ENCODE peak calls at places on chromosome 18, in seven cellular contexts. H, R, P, G, M, D and I are unnamed samples.

GRCh38 chr18:73110307-73110706 is 242.5 kb upstream of the NETO1 start:
- DNase-seq in H (no peak), R (no peak), P (no peak), G (no peak), M (no peak), D (no peak), I (no peak)

GRCh38 chr18:54440292-54440691 is 82.6 kb downstream of the C18orf54 start:
- DNase-seq in H (no peak), R (no peak), P (no peak), G (no peak), M (no peak), D (no peak), I (peak)

GRCh38 chr18:38243291-38243690 is 677.7 kb upstream of the CELF4 start:
- DNase-seq in H (no peak), R (no peak), P (no peak), G (no peak), M (no peak), D (no peak), I (no peak)

GRCh38 chr18:79537758-79538157 is 141.8 kb upstream of the CTDP1 start:
- DNase-seq in H (no peak), R (no peak), P (no peak), G (no peak), M (no peak), D (no peak), I (no peak)

GRCh38 chr18:9287037-9287436 is 47.5 kb upstream of the TWSG1 start:
- DNase-seq in H (no peak), R (no peak), P (no peak), G (no peak), M (no peak), D (no peak), I (no peak)

GRCh38 chr18:9788140-9788539 is 80.0 kb downstream of the RAB31 start:
- DNase-seq in H (no peak), R (no peak), P (no peak), G (no peak), M (no peak), D (no peak), I (no peak)

GRCh38 chr18:58048243-58048642 is 4.2 kb downstream of the NEDD4L start:
- DNase-seq in H (no peak), R (no peak), P (no peak), G (no peak), M (no peak), D (no peak), I (no peak)

GRCh38 chr18:35122586-35123224 is 81.5 kb downstream of the MAPRE2 start:
- DNase-seq in H (no peak), R (no peak), P (no peak), G (peak), M (peak), D (no peak), I (no peak)

GRCh38 chr18:66749030-66749429 is 145.1 kb upstream of the CDH19 start:
- DNase-seq in H (no peak), R (no peak), P (no peak), G (no peak), M (peak), D (no peak), I (no peak)

GRCh38 chr18:13223341-13224148 is 5.0 kb downstream of the LDLRAD4 start:
- DNase-seq in H (no peak), R (no peak), P (no peak), G (peak), M (peak), D (no peak), I (no peak)

GRCh38 chr18:12861637-12862036 is 22.4 kb downstream of the PTPN2 start:
- DNase-seq in H (no peak), R (no peak), P (no peak), G (no peak), M (no peak), D (no peak), I (no peak)

GRCh38 chr18:62795813-62796212 is 80.5 kb downstream of the PHLPP1 start:
- DNase-seq in H (no peak), R (no peak), P (no peak), G (no peak), M (no peak), D (no peak), I (no peak)

GRCh38 chr18:29160123-29160522 is 983.2 kb upstream of the CDH2 start:
- DNase-seq in H (no peak), R (no peak), P (no peak), G (no peak), M (no peak), D (no peak), I (no peak)

GRCh38 chr18:42640160-42640559 is 475.3 kb downstream of the RIT2 start:
- DNase-seq in H (no peak), R (no peak), P (no peak), G (no peak), M (no peak), D (no peak), I (no peak)

GRCh38 chr18:75247601-75248421 is 37.2 kb downstream of the TSHZ1 start:
- DNase-seq in H (no peak), R (peak), P (peak), G (no peak), M (no peak), D (no peak), I (peak)

GRCh38 chr18:79199691-79200374 is 130.6 kb downstream of the ATP9B start:
- DNase-seq in H (no peak), R (no peak), P (peak), G (no peak), M (no peak), D (no peak), I (peak)

GRCh38 chr18:37565138-37565984 is at the start of gene CELF4:
- DNase-seq in H (no peak), R (no peak), P (no peak), G (peak), M (peak), D (no peak), I (peak)

GRCh38 chr18:77422974-77423373 is 173.3 kb downstream of the GALR1 start:
- DNase-seq in H (no peak), R (peak), P (no peak), G (no peak), M (peak), D (no peak), I (peak)

GRCh38 chr18:79965119-79965902 is 868 bp downstream of the HSBP1L1 start:
- DNase-seq in H (no peak), R (no peak), P (peak), G (no peak), M (no peak), D (no peak), I (peak)

GRCh38 chr18:63731215-63731614 is 28.5 kb downstream of the SERPINB11 start:
- DNase-seq in H (no peak), R (no peak), P (no peak), G (no peak), M (no peak), D (no peak), I (no peak)

GRCh38 chr18:21632393-21632792 is 20.3 kb downstream of the SNRPD1 start:
- DNase-seq in H (no peak), R (no peak), P (peak), G (no peak), M (no peak), D (no peak), I (no peak)

GRCh38 chr18:59021500-59021899 is 118.2 kb upstream of the SEC11C start:
- DNase-seq in H (no peak), R (no peak), P (no peak), G (peak), M (no peak), D (no peak), I (no peak)

GRCh38 chr18:45478889-45479288 is 136.4 kb upstream of the SLC14A2 start:
- DNase-seq in H (no peak), R (no peak), P (no peak), G (no peak), M (no peak), D (no peak), I (no peak)

GRCh38 chr18:28075501-28075900 is 101.4 kb downstream of the CDH2 start:
- DNase-seq in H (no peak), R (no peak), P (no peak), G (no peak), M (no peak), D (no peak), I (peak)

GRCh38 chr18:10661333-10661732 is 135.5 kb downstream of the NAPG start:
- DNase-seq in H (no peak), R (no peak), P (peak), G (no peak), M (no peak), D (no peak), I (peak)

GRCh38 chr18:28398491-28398890 is 221.6 kb upstream of the CDH2 start:
- DNase-seq in H (no peak), R (no peak), P (no peak), G (no peak), M (no peak), D (no peak), I (no peak)

GRCh38 chr18:28766027-28766426 is 589.1 kb upstream of the CDH2 start:
- DNase-seq in H (no peak), R (no peak), P (no peak), G (no peak), M (no peak), D (no peak), I (peak)

GRCh38 chr18:34086370-34086769 is 138.3 kb downstream of the NOL4 start:
- DNase-seq in H (no peak), R (no peak), P (no peak), G (no peak), M (no peak), D (no peak), I (no peak)

GRCh38 chr18:36314754-36315153 is 17.2 kb downstream of the FHOD3 start:
- DNase-seq in H (no peak), R (no peak), P (peak), G (no peak), M (no peak), D (no peak), I (peak)

GRCh38 chr18:10381951-10382350 is 72.5 kb upstream of the APCDD1 start:
- DNase-seq in H (no peak), R (no peak), P (no peak), G (no peak), M (no peak), D (no peak), I (peak)

GRCh38 chr18:33579147-33579867 is 1.3 kb downstream of the ASXL3 start:
- DNase-seq in H (no peak), R (no peak), P (no peak), G (no peak), M (peak), D (no peak), I (no peak)

GRCh38 chr18:10143601-10144000 is 229.8 kb downstream of the VAPA start:
- DNase-seq in H (no peak), R (no peak), P (peak), G (no peak), M (no peak), D (no peak), I (no peak)

GRCh38 chr18:48949606-48950535 is 894 bp downstream of the SMAD7 start:
- DNase-seq in H (no peak), R (peak), P (no peak), G (peak), M (peak), D (no peak), I (no peak)
- TF ChIP-seq CTCF in H (peak), R (no peak), P (peak), G (peak), M (no peak), D (no peak), I (no peak)

DNA sequence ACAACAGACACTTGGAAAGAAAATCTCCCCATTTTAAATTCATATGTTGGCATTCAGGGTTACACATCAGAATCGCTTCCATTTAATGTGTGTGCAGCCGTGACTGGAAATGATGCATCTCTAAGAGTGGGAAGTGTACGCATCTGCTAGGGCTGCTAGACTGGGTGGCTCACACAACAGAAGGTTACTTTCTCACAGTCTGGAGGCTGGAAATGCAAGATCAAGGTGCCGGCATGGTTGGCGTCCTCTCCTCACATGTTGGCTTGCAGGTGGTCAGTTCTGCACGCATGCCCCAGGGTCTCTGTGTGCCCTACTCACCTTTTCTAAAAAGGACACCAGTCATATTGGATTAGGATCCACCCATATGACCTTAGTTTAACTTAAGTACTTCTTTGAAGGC is 329.3 kb upstream of the RAB12 start:
- DNase-seq in H (no peak), R (no peak), P (no peak), G (no peak), M (no peak), D (no peak), I (no peak)
- H3K4me3 ChIP-seq in H (no peak), R (no peak), P (no peak), G (no peak), M (no peak), D (no peak), I (no peak)

DNA sequence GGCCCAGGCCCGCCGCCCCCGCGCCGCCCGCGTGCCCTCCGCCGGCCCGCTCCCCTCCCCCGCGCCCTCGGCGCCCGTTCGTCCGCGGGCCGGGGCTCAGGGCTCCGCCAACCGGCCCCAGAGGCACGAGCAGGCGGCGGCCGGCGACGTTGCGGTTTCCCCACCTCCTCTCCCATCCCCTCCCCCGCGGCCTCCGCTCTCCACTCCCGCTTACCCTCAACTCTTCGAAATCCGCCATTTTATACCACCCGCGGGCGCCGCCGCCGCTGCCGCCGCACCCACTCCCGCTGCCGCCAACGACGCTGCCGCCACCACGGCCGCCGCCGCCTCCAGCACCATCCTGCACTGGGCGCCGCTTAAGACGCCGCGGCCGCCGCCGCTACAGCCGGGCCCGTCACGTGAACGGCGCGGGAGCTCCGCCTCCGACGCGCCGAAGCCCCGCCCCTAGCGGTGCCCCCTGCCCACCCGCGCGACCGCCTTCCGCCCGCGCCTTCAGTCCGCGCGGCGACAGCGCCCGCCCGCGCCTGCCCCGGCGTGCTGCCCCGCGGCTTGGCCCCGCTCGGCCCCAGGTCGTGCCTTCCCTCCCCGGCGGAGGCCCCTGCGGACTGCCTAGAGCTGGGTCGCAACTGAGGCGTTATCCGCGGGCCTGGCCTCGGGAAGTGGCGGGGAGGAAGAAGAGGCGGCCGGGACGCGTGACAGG is at the start of the genes KATNAL2 and PIAS2:
- DNase-seq in H (peak), R (peak), P (peak), G (peak), M (peak), D (peak), I (peak)
- TF ChIP-seq CTCF in H (no peak), R (no peak), P (no peak), G (no peak), M (no peak), D (no peak), I (no peak)

DNA sequence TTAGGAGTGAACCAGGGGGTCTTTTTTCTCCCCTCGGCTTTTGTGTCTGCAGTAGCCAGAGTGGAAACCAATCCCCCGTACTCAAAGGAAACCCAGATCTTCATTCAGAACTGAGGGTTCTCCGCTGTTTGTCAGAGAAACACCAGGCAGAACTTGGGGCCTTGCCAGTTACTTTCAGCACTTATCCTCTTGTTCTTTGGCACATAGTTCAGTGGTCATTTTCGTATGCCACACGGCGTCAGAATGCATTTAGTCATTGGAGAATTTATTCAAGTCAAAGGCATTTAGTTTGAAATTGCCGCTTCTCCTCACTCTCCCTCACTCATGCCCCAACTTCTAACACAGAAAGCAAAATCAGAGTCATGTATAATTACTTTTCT is 102.9 kb downstream of the CABLES1 start:
- DNase-seq in H (no peak), R (no peak), P (peak), G (no peak), M (no peak), D (no peak), I (peak)
- H3K4me3 ChIP-seq in H (peak), R (no peak), P (peak), G (no peak), M (no peak), D (no peak), I (peak)

GRCh38 chr18:49788327-49788908 is 24.9 kb downstream of the ACAA2 start:
- DNase-seq in H (no peak), R (no peak), P (no peak), G (no peak), M (no peak), D (no peak), I (peak)

GRCh38 chr18:49778826-49779465 is 34.4 kb downstream of the ACAA2 start:
- DNase-seq in H (no peak), R (peak), P (no peak), G (peak), M (no peak), D (no peak), I (peak)

GRCh38 chr18:49786019-49786720 is 27.2 kb downstream of the ACAA2 start:
- DNase-seq in H (no peak), R (no peak), P (no peak), G (no peak), M (no peak), D (no peak), I (no peak)

DNA sequence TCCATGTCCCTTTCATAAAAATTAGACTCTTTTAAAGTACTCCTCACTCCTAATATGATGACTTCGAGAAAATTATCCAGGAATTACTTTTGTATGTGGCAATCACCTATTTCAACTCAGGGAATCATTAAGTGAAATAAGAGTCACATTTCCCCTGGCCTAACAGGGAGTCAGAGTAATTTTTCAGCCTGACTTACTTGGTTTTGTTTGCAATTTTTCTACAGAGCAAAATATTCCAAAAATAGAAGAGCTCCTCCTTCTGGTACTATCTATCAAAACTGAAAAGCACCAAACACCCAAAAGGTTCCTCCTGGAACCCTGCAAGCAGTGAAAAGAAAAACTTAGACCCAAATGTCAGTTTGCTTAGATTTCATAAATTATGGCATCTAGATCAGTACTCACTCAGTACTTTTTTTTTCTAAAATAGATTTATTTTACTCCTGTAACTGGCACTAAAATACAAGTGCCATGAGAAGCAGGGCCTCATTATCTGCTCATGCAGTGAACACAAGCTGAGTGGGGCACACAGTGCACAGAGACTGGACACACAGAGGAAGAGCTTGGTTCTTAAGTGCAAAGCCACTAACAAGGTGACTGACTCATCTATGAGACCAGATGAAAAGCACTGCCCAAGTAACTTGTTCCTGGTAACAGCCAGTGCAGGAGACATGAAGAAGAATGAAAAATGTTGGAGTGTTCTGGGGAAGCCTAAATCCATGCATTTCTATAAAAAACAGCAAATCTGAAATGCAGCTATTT is 28.7 kb downstream of the ACAA2 start:
- DNase-seq in H (no peak), R (no peak), P (peak), G (no peak), M (no peak), D (no peak), I (peak)
- TF ChIP-seq CTCF in H (no peak), R (no peak), P (peak), G (peak), M (peak), D (peak), I (peak)

DNA sequence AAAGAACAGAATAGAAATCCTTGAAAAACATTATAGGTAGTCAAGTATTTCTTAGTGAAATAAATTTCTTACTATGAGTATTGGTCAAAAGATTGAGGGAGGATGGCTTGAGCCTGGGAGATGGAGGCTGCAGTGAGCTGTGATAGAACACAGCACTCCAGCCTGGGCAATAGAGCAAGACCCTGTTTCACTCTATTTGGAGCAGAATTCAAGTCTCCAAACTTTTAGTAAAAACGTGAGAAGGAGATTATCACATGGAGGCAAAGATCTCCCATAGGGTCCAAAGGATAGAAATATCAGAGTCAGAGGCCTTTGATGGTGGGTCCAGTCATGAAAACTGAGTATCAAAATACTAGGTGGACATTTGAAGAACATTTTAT is 2.4 kb upstream of the MYL12A start:
- DNase-seq in H (no peak), R (no peak), P (no peak), G (no peak), M (no peak), D (no peak), I (no peak)
- H3K4me3 ChIP-seq in H (no peak), R (peak), P (peak), G (no peak), M (peak), D (no peak), I (no peak)

DNA sequence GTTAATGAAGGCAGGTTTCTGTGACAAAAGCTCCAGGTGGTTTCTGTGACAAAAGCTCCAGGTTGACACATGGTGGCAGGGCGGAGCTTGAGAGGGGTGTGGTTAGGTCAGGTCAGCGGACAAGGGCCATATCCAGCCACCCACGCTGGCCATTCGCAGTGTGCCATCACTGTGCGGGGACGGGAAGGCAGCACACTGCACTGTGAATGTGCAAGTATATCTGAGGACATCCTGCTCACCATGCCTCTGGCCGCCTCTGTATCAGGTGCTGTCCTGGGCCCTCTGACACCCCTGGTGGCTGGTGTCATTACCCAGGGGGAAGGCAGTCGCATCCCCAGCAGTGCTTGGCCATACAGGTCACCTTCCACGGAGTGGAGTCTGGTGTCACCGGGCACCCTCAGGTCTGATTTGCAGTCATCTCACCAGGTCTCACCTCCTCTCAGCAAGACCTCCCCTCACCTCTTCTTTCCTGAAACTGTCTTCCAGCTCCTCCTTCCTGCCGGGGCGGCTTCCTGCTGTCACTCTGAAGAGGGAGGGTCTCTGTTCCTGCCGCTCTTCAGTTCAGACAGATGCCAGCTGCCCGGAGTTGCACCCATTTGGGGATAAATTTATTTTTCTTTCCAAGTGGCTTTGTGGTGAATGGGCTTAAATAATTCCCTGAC is 34.9 kb downstream of the CTIF start:
- DNase-seq in H (no peak), R (no peak), P (no peak), G (peak), M (no peak), D (no peak), I (no peak)
- TF ChIP-seq CTCF in H (no peak), R (no peak), P (no peak), G (peak), M (peak), D (no peak), I (no peak)